ENCODE peak calls at places on chromosomes 4 and X, in four cellular contexts. One of them, this sample, is unnamed.

GRCh38 chr4:85681194-85681803 is 206.3 kb downstream of the ARHGAP24 start:
- DNase-seq in osteocyte: no peak
- DNase-seq in lower lobe of right lung: no peak
- DNase-seq in HCT116: no peak
- DNase-seq in this sample: no peak

GRCh38 chr4:94338681-94339351 is 3.8 kb downstream of the HPGDS start:
- DNase-seq in osteocyte: no peak
- DNase-seq in HCT116: no peak
- DNase-seq in lower lobe of right lung: no peak
- DNase-seq in this sample: no peak

GRCh38 chr4:141395246-141395830 is 174.6 kb downstream of the ZNF330 start:
- DNase-seq in lower lobe of right lung: no peak
- DNase-seq in osteocyte: no peak
- DNase-seq in HCT116: no peak
- DNase-seq in this sample: no peak

GRCh38 chr4:169293343-169294176 is 22.8 kb upstream of the SH3RF1 start:
- DNase-seq in osteocyte: no peak
- DNase-seq in HCT116: no peak
- DNase-seq in lower lobe of right lung: peak; percentile 54
- DNase-seq in this sample: no peak

GRCh38 chr4:71026086-71026485 is 32.6 kb downstream of the DCK start:
- DNase-seq in osteocyte: no peak
- DNase-seq in HCT116: peak; percentile 55
- DNase-seq in lower lobe of right lung: no peak
- DNase-seq in this sample: no peak

GRCh38 chrX:154439841-154440240 is 2.9 kb downstream of the GDI1 start:
- DNase-seq in osteocyte: no peak
- DNase-seq in HCT116: no peak
- DNase-seq in lower lobe of right lung: no peak
- DNase-seq in this sample: no peak

GRCh38 chr4:3369781-3370660 is 71.7 kb upstream of the HGFAC start:
- DNase-seq in HCT116: no peak
- DNase-seq in osteocyte: no peak
- DNase-seq in lower lobe of right lung: peak; percentile 45
- DNase-seq in this sample: peak; percentile 82

GRCh38 chrX:154458116-154458953 is at the start of gene PLXNA3:
- DNase-seq in HCT116: no peak
- DNase-seq in lower lobe of right lung: peak; percentile 60
- DNase-seq in osteocyte: no peak
- DNase-seq in this sample: peak; percentile 72

GRCh38 chrX:109475174-109475891 is 6.6 kb downstream of the GUCY2F start:
- DNase-seq in HCT116: peak; percentile 54
- DNase-seq in lower lobe of right lung: no peak
- DNase-seq in osteocyte: peak; percentile 85
- DNase-seq in this sample: no peak

GRCh38 chrX:15680401-15680800 is 15.8 kb upstream of the CLTRN start:
- DNase-seq in lower lobe of right lung: no peak
- DNase-seq in HCT116: no peak
- DNase-seq in osteocyte: no peak
- DNase-seq in this sample: no peak

GRCh38 chrX:34848281-34848680 is 94.3 kb upstream of the FAM47B start:
- DNase-seq in lower lobe of right lung: no peak
- DNase-seq in HCT116: no peak
- DNase-seq in osteocyte: no peak
- DNase-seq in this sample: no peak

GRCh38 chr4:20672262-20672661 is 28.0 kb upstream of the PACRGL start:
- DNase-seq in osteocyte: no peak
- DNase-seq in HCT116: no peak
- DNase-seq in lower lobe of right lung: no peak
- DNase-seq in this sample: no peak

GRCh38 chr4:152628128-152628527 is 51.7 kb downstream of the TMEM154 start:
- DNase-seq in HCT116: no peak
- DNase-seq in lower lobe of right lung: no peak
- DNase-seq in osteocyte: peak; percentile 44
- DNase-seq in this sample: no peak

GRCh38 chrX:120311632-120312000 is 355 bp upstream of the TMEM255A start:
- DNase-seq in lower lobe of right lung: no peak
- DNase-seq in osteocyte: no peak
- DNase-seq in HCT116: no peak
- DNase-seq in this sample: no peak

GRCh38 chr4:3413675-3414420 is 27.9 kb upstream of the HGFAC start:
- DNase-seq in HCT116: no peak
- DNase-seq in lower lobe of right lung: peak; percentile 42
- DNase-seq in osteocyte: no peak
- DNase-seq in this sample: peak; percentile 76

GRCh38 chr4:68724922-68725321 is 54.5 kb upstream of the UGT2B15 start:
- DNase-seq in lower lobe of right lung: no peak
- DNase-seq in osteocyte: no peak
- DNase-seq in HCT116: no peak
- DNase-seq in this sample: no peak

GRCh38 chr4:6009452-6009851 is 8.8 kb downstream of the C4orf50 start:
- DNase-seq in osteocyte: no peak
- DNase-seq in lower lobe of right lung: no peak
- DNase-seq in HCT116: no peak
- DNase-seq in this sample: no peak

GRCh38 chr4:74999714-75000309 is 66.9 kb downstream of the PARM1 start:
- DNase-seq in lower lobe of right lung: no peak
- DNase-seq in HCT116: no peak
- DNase-seq in osteocyte: no peak
- DNase-seq in this sample: no peak

GRCh38 chrX:110669572-110669971 is 126.0 kb downstream of the CHRDL1 start:
- DNase-seq in lower lobe of right lung: no peak
- DNase-seq in osteocyte: no peak
- DNase-seq in HCT116: no peak
- DNase-seq in this sample: no peak